ENCODE peak calls at places on chromosomes 12 and 14, in six cellular contexts. S is activated CD4-positive, CD25-positive, alpha-beta regulatory T cell treated with anti-CD3 and anti-CD28 coated beads, Interleukin-2, amount 50 U/mL, for 16 hours; R is RWPE1; Q is adipocyte; H is stimulated activated CD4-positive, alpha-beta T cell treated with anti-CD3 and anti-CD28 coated beads, Interleukin-2, amount 100 ng/mL, for 48 hours; V is iPS-NIHi11. U is an unnamed sample.

GRCh38 chr12:52245962-52246577 is 13.0 kb downstream of the KRT7 start:
- DNase-seq in S (no peak), V (no peak), R (no peak), Q (no peak), H (no peak), U (no peak)

GRCh38 chr14:100880271-100881101 is 23.0 kb downstream of the RTL1 start:
- DNase-seq in S (no peak), V (no peak), H (no peak), Q (no peak), R (no peak), U (no peak)

GRCh38 chr14:77823378-77823777 is 23.5 kb downstream of the ADCK1 start:
- DNase-seq in H (no peak), Q (no peak), R (no peak), S (no peak), V (no peak), U (no peak)

GRCh38 chr12:124259168-124260066 is 35.5 kb upstream of the RFLNA start:
- DNase-seq in Q (no peak), R (no peak), H (no peak), S (no peak), V (no peak), U (no peak)

GRCh38 chr12:108502922-108503321 is 12.2 kb upstream of the FICD start:
- DNase-seq in V (no peak), S (no peak), Q (no peak), H (no peak), R (no peak), U (no peak)

GRCh38 chr12:128871516-128871892 is 18.2 kb downstream of the GLT1D1 start:
- DNase-seq in R (no peak), V (no peak), Q (no peak), S (no peak), H (no peak), U (no peak)

GRCh38 chr14:96962337-96962736 is 165.2 kb downstream of the VRK1 start:
- DNase-seq in S (no peak), H (no peak), V (no peak), Q (no peak), R (no peak), U (peak; percentile 13)

GRCh38 chr12:30764251-30764650 is 9.5 kb upstream of the CAPRIN2 start:
- DNase-seq in S (no peak), R (no peak), V (no peak), Q (no peak), H (no peak), U (no peak)

GRCh38 chr14:77264466-77265186 is 6.4 kb downstream of the NGB start:
- DNase-seq in R (no peak), S (no peak), H (no peak), Q (no peak), V (no peak), U (no peak)

GRCh38 chr14:88598097-88598675 is 35.3 kb downstream of the ZC3H14 start:
- DNase-seq in H (no peak), Q (no peak), R (no peak), S (no peak), V (no peak), U (no peak)

GRCh38 chr14:96635850-96636249 is 133.7 kb downstream of the PAPOLA start:
- DNase-seq in V (no peak), Q (no peak), S (no peak), R (no peak), H (no peak), U (no peak)

GRCh38 chr12:111886662-111887545 is 44.9 kb downstream of the MAPKAPK5 start:
- DNase-seq in V (no peak), S (no peak), Q (no peak), R (no peak), H (no peak), U (no peak)

GRCh38 chr12:109952160-109952858 is 43.9 kb downstream of the GIT2 start:
- DNase-seq in S (no peak), Q (no peak), R (no peak), V (no peak), H (no peak), U (no peak)

GRCh38 chr14:91244501-91244901 is at the start of gene GPR68:
- DNase-seq in H (no peak), V (peak; percentile 56), S (no peak), R (no peak), Q (peak; percentile 54), U (no peak)

GRCh38 chr12:80230068-80230467 is 130.7 kb downstream of the OTOGL start:
- DNase-seq in R (no peak), H (no peak), Q (no peak), V (peak; percentile 65), S (no peak), U (no peak)

GRCh38 chr14:54503476-54503875 is 6.2 kb upstream of the CGRRF1 start:
- DNase-seq in V (no peak), Q (peak; percentile 67), H (no peak), R (no peak), S (no peak), U (no peak)

GRCh38 chr12:45669762-45670161 is 59.7 kb upstream of the ARID2 start:
- DNase-seq in V (no peak), R (no peak), S (no peak), H (no peak), Q (no peak), U (no peak)

GRCh38 chr14:96125536-96125935 is 79.1 kb upstream of the BDKRB2 start:
- DNase-seq in H (no peak), R (no peak), V (no peak), Q (no peak), S (no peak), U (no peak)

GRCh38 chr12:125186471-125187147 is 121.4 kb downstream of the AACS start:
- DNase-seq in V (peak; percentile 51), R (no peak), S (no peak), H (no peak), Q (no peak), U (no peak)